ENCODE peak calls at places on chromosomes 6 and 20, in seven cellular contexts. N is A673, X is A549, Q is heart right ventricle, D is dorsolateral prefrontal cortex, R is neuronal stem cell, C is left lung. H is an unnamed sample.

GRCh38 chr6:14397518-14397901 is 279.9 kb downstream of the CD83 start:
- DNase-seq in D (no peak), Q (no peak), X (no peak), R (no peak), N (no peak), C (no peak), H (no peak)

GRCh38 chr20:63831696-63832686 is 927 bp upstream of the ZBTB46 start:
- DNase-seq in X (no peak), D (no peak), Q (peak; percentile 72), C (no peak), N (no peak), R (no peak), H (no peak)

GRCh38 chr6:140602843-140603242 is 1228.4 kb upstream of the CITED2 start:
- DNase-seq in R (no peak), D (no peak), X (no peak), N (no peak), Q (no peak), C (no peak), H (no peak)

GRCh38 chr6:106731144-106731842 is 101.9 kb downstream of the QRSL1 start:
- DNase-seq in D (no peak), C (no peak), R (no peak), Q (no peak), N (no peak), X (peak; percentile 64), H (no peak)

GRCh38 chr20:10547276-10548114 is 112.4 kb downstream of the SLX4IP start:
- DNase-seq in Q (no peak), N (no peak), R (no peak), D (no peak), X (no peak), C (no peak), H (no peak)

GRCh38 chr20:12984069-12984765 is 24.6 kb upstream of the SPTLC3 start:
- DNase-seq in D (no peak), C (no peak), R (no peak), Q (no peak), N (no peak), X (no peak), H (peak; percentile 34)

GRCh38 chr20:59246691-59247090 is 53.7 kb upstream of the EDN3 start:
- DNase-seq in N (no peak), Q (no peak), R (no peak), X (no peak), C (no peak), D (no peak), H (no peak)

GRCh38 chr6:81682238-81682795 is 70.2 kb downstream of the TENT5A start:
- DNase-seq in Q (no peak), X (no peak), N (peak; percentile 90), R (no peak), D (no peak), C (no peak), H (no peak)

GRCh38 chr6:37077459-37078296 is 72.2 kb downstream of the FGD2 start:
- DNase-seq in Q (peak; percentile 86), C (peak; percentile 67), D (peak; percentile 60), R (no peak), N (no peak), X (no peak), H (no peak)

GRCh38 chr6:126091507-126091906 is 105.2 kb downstream of the TRMT11 start:
- DNase-seq in N (peak; percentile 63), X (no peak), Q (no peak), R (peak; percentile 44), D (no peak), C (no peak), H (no peak)

GRCh38 chr6:155955038-155955437 is 499.4 kb upstream of the NOX3 start:
- DNase-seq in C (no peak), N (no peak), X (no peak), D (no peak), R (no peak), Q (no peak), H (no peak)

GRCh38 chr6:4610256-4610655 is 165.9 kb upstream of the CDYL start:
- DNase-seq in Q (peak; percentile 33), R (no peak), C (no peak), N (no peak), D (no peak), X (no peak), H (no peak)
- H3K27ac ChIP-seq in Q (no peak overlapping the region), R (no peak overlapping the region), C (no peak overlapping the region), N (no peak overlapping the region), D (no peak overlapping the region), X (no peak overlapping the region), H (no peak overlapping the region)

GRCh38 chr6:20212392-20213111 is at the start of gene MBOAT1:
- DNase-seq in Q (peak; percentile 95), R (peak; percentile 64), D (peak; percentile 65), X (peak; percentile 87), C (peak; percentile 94), N (peak; percentile 95), H (peak; percentile 27)
- H3K27ac ChIP-seq in Q (peak within 1 kb of the TSS; percentile 90), R (no peak within 1 kb of the TSS), D (peak within 1 kb of the TSS; percentile 32), X (peak within 1 kb of the TSS; percentile 88), C (peak within 1 kb of the TSS; percentile 95), N (peak within 1 kb of the TSS; percentile 71), H (peak within 1 kb of the TSS; percentile 72)

GRCh38 chr6:47414517-47415167 is 62.9 kb upstream of the CD2AP start:
- DNase-seq in N (peak; percentile 37), R (no peak), X (peak; percentile 63), C (no peak), Q (no peak), D (no peak), H (no peak)
- H3K27ac ChIP-seq in N (no peak overlapping the region), R (no peak overlapping the region), X (peak overlapping the region; percentile 83), C (peak overlapping the region; percentile 76), Q (peak overlapping the region; percentile 20), D (no peak overlapping the region), H (peak overlapping the region; percentile 36)

GRCh38 chr20:23365390-23366165 is 3.6 kb downstream of the GZF1 start:
- DNase-seq in N (no peak), Q (no peak), C (no peak), D (no peak), X (no peak), R (no peak), H (no peak)
- H3K27ac ChIP-seq in N (peak overlapping the region; percentile 27), Q (no peak overlapping the region), C (peak overlapping the region; percentile 24), D (no peak overlapping the region), X (no peak overlapping the region), R (no peak overlapping the region), H (no peak overlapping the region)

GRCh38 chr20:3724356-3724755 is 8.1 kb upstream of the HSPA12B start:
- DNase-seq in Q (no peak), C (no peak), R (no peak), X (no peak), D (no peak), N (no peak), H (no peak)
- H3K27ac ChIP-seq in Q (no peak overlapping the region), C (no peak overlapping the region), R (no peak overlapping the region), X (no peak overlapping the region), D (no peak overlapping the region), N (no peak overlapping the region), H (no peak overlapping the region)

GRCh38 chr6:45710304-45710821 is 305.3 kb downstream of the CLIC5 start:
- DNase-seq in Q (no peak), R (no peak), D (no peak), X (peak; percentile 2), N (no peak), C (peak; percentile 44), H (no peak)
- H3K27ac ChIP-seq in Q (no peak overlapping the region), R (no peak overlapping the region), D (no peak overlapping the region), X (peak overlapping the region; percentile 76), N (no peak overlapping the region), C (no peak overlapping the region), H (no peak overlapping the region)

GRCh38 chr6:27025351-27025750 is 222.2 kb upstream of the PRSS16 start:
- DNase-seq in R (no peak), C (no peak), Q (no peak), X (no peak), D (no peak), N (no peak), H (no peak)

GRCh38 chr6:27016689-27017088 is 230.8 kb upstream of the PRSS16 start:
- DNase-seq in Q (no peak), X (no peak), R (no peak), D (no peak), C (no peak), N (no peak), H (no peak)

GRCh38 chr6:27023664-27024063 is 223.8 kb upstream of the PRSS16 start:
- DNase-seq in N (no peak), Q (no peak), R (no peak), D (no peak), X (no peak), C (no peak), H (no peak)

GRCh38 chr6:27019651-27020552 is 227.6 kb upstream of the PRSS16 start:
- DNase-seq in Q (peak; percentile 80), C (peak; percentile 84), N (peak; percentile 78), X (peak; percentile 96), D (peak; percentile 90), R (peak; percentile 82), H (peak; percentile 56)

DNA sequence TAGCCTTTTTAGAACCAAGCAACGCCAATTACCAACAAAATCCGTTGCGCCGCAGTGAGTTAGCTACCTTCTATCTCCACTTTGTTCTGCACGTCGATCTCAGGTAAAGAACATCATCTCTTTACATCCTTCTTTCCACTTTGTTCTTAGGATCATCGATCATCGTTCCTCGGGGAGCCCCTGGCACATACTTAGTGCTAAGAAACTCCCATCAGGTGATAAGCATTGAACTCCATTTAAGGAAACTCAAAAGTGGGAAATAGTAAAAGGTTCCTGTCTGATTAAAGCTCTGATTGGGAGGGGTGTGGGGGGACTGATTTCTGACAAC is 227.0 kb upstream of the PRSS16 start:
- DNase-seq in Q (no peak), N (no peak), X (no peak), C (no peak), D (no peak), R (no peak), H (no peak)
- H3K27ac ChIP-seq in Q (peak overlapping the region; percentile 91), N (no peak overlapping the region), X (peak overlapping the region; percentile 95), C (peak overlapping the region; percentile 85), D (peak overlapping the region; percentile 79), R (no peak overlapping the region), H (peak overlapping the region; percentile 74)

GRCh38 chr20:5181492-5181891 is 54.7 kb downstream of the CDS2 start:
- DNase-seq in X (no peak), N (no peak), R (no peak), Q (no peak), D (no peak), C (no peak), H (no peak)
- H3K27ac ChIP-seq in X (no peak overlapping the region), N (no peak overlapping the region), R (no peak overlapping the region), Q (peak overlapping the region; percentile 19), D (no peak overlapping the region), C (no peak overlapping the region), H (no peak overlapping the region)